ENCODE peak calls at places on chromosomes 12 and 14, in seven cellular contexts. G is fibroblast of the aortic adventitia, N is fibroblast of pulmonary artery, S is OCI-LY7, A is psoas muscle, Y is keratinocyte, K is left ventricle myocardium inferior. J is an unnamed sample.

GRCh38 chr14:36424478-36425102 is 95.4 kb downstream of the NKX2-1 start:
- DNase-seq in G (no peak), N (no peak), S (no peak), A (no peak), Y (no peak), K (no peak), J (no peak)

GRCh38 chr14:85516239-85517112 is 13.5 kb upstream of the FLRT2 start:
- DNase-seq in G (peak; percentile 95), N (peak; percentile 92), S (no peak), A (no peak), Y (no peak), K (no peak), J (no peak)

GRCh38 chr14:90137807-90138206 is 76.0 kb downstream of the KCNK13 start:
- DNase-seq in G (peak; percentile 69), N (peak; percentile 12), S (no peak), A (no peak), Y (no peak), K (no peak), J (no peak)

GRCh38 chr12:31007636-31008175 is 66.0 kb upstream of the DDX11 start:
- DNase-seq in G (no peak), N (no peak), S (no peak), A (no peak), Y (no peak), K (no peak), J (no peak)

GRCh38 chr12:19018302-19018980 is 111.1 kb upstream of the PLEKHA5 start:
- DNase-seq in G (peak; percentile 92), N (peak; percentile 89), S (no peak), A (no peak), Y (no peak), K (no peak), J (no peak)

GRCh38 chr12:127241056-127241830 is 1025.7 kb upstream of the TMEM132C start:
- DNase-seq in G (peak; percentile 46), N (peak; percentile 43), S (no peak), A (peak; percentile 45), Y (peak; percentile 60), K (no peak), J (no peak)

GRCh38 chr14:96363751-96364336 is 518 bp downstream of the GSKIP start:
- DNase-seq in G (peak; percentile 50), N (peak; percentile 65), S (peak; percentile 61), A (peak; percentile 15), Y (no peak), K (no peak), J (no peak)

GRCh38 chr14:61472025-61472672 is 150.8 kb downstream of the PRKCH start:
- DNase-seq in G (peak; percentile 97), N (peak; percentile 99), S (peak; percentile 74), A (no peak), Y (no peak), K (peak; percentile 56), J (peak; percentile 84)

GRCh38 chr12:62371661-62372060 is 95.0 kb upstream of the MON2 start:
- DNase-seq in G (no peak), N (no peak), S (no peak), A (no peak), Y (no peak), K (no peak), J (no peak)

GRCh38 chr14:44701563-44702263 is 194.6 kb upstream of the FSCB start:
- DNase-seq in G (peak; percentile 33), N (peak; percentile 23), S (no peak), A (no peak), Y (no peak), K (no peak), J (no peak)

GRCh38 chr12:57208946-57209282 is 7.7 kb upstream of the NXPH4 start:
- DNase-seq in G (no peak), N (no peak), S (no peak), A (no peak), Y (no peak), K (peak; percentile 84), J (no peak)

GRCh38 chr14:100522616-100523021 is 64.6 kb downstream of the BEGAIN start:
- DNase-seq in G (peak; percentile 37), N (no peak), S (no peak), A (no peak), Y (no peak), K (peak; percentile 9), J (no peak)

GRCh38 chr14:54931598-54932340 is 29.1 kb upstream of the GCH1 start:
- DNase-seq in G (no peak), N (no peak), S (no peak), A (no peak), Y (no peak), K (no peak), J (no peak)

GRCh38 chr14:63431466-63431865 is 111.7 kb downstream of the PPP2R5E start:
- DNase-seq in G (no peak), N (no peak), S (no peak), A (no peak), Y (no peak), K (no peak), J (no peak)

GRCh38 chr12:25496098-25496587 is 56.9 kb downstream of the LMNTD1 start:
- DNase-seq in G (peak; percentile 58), N (peak; percentile 18), S (no peak), A (no peak), Y (no peak), K (no peak), J (no peak)

GRCh38 chr12:120978296-120979219 is at the start of gene HNF1A:
- DNase-seq in G (no peak), N (no peak), S (no peak), A (no peak), Y (no peak), K (no peak), J (no peak)

GRCh38 chr12:18221726-18222125 is 39.6 kb upstream of the PIK3C2G start:
- DNase-seq in G (no peak), N (no peak), S (no peak), A (no peak), Y (no peak), K (no peak), J (no peak)

GRCh38 chr14:103705158-103705523 is 10.1 kb downstream of the XRCC3 start:
- DNase-seq in G (no peak), N (no peak), S (no peak), A (no peak), Y (no peak), K (peak; percentile 62), J (no peak)

GRCh38 chr14:57831981-57832380 is 33.9 kb downstream of the SLC35F4 start:
- DNase-seq in G (no peak), N (no peak), S (peak; percentile 33), A (no peak), Y (no peak), K (no peak), J (no peak)
- TF ChIP-seq CTCF in G (no peak), N (no peak), S (no peak), A (no peak), Y (no peak), K (no peak), J (no peak)

GRCh38 chr12:116066381-116067230 is 210.9 kb downstream of the MED13L start:
- DNase-seq in G (peak; percentile 53), N (peak; percentile 61), S (peak; percentile 62), A (peak; percentile 24), Y (peak; percentile 15), K (peak; percentile 23), J (no peak)

GRCh38 chr12:116068853-116069252 is 208.6 kb downstream of the MED13L start:
- DNase-seq in G (no peak), N (no peak), S (no peak), A (no peak), Y (no peak), K (no peak), J (no peak)

GRCh38 chr12:116069943-116070342 is 207.6 kb downstream of the MED13L start:
- DNase-seq in G (no peak), N (no peak), S (no peak), A (no peak), Y (no peak), K (no peak), J (no peak)

GRCh38 chr12:116068371-116068770 is 209.1 kb downstream of the MED13L start:
- DNase-seq in G (no peak), N (no peak), S (no peak), A (no peak), Y (no peak), K (no peak), J (no peak)

DNA sequence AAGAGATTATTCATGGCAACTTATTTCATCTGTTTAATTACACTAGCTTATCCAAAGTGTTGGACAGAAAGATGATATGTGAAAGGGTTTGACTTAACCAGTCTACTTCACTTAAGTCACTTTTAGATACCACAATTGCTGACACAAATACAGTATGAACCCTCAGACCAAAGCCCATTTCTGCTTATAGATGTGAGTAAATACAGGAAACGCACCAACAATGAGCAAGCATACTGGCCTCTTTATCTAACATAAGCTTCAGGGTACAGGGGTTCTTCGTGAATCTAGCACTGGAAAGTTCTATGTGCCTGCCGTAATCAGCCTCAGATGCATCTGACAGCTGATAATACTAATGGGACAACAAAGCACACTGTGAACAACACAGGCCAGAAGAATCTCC is 209.6 kb downstream of the MED13L start:
- DNase-seq in G (no peak), N (no peak), S (no peak), A (no peak), Y (no peak), K (no peak), J (no peak)
- H3K4me3 ChIP-seq in G (no peak overlapping the region), N (no peak overlapping the region), S (no peak overlapping the region), A (no peak overlapping the region), Y (no peak overlapping the region), K (no peak overlapping the region), J (no peak overlapping the region)

DNA sequence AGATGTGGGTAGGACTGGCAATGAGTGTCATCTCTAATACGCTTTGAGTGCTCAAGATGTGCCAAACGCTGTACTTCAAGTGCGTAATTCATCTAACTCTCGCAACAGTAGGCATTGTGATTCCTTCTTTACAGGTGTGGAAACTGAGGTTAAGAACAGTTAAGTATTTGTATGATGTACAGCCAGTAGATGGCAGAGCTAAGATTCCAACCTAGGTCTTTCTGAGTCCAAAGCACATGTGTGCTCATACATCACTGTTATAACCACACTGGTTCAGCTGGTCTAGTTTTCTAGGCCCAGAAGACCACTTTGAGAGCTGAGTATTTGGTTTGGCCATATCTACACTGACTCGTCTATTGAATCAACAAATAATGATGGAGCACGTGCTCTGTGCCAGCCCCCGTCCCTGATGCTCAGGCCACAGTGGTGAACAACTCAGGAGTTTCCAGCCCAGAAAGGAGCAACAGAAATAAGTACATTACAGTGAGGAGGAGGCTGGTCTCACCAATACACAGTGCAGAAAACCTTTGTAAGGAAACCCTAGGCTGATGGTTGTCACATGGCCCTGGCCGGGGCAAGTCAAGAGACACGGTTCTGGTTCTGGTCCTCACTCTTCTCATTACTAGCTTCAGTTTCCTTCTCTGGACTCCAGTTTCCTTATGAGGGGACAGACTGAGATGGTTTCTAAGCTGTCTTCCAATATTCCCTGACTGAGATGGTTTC is 69.3 kb upstream of the SCN8A start:
- DNase-seq in G (no peak), N (peak; percentile 14), S (peak; percentile 6), A (no peak), Y (no peak), K (no peak), J (no peak)
- TF ChIP-seq CTCF in G (peak; percentile 11), N (peak; percentile 24), S (peak; percentile 63), A (no peak), Y (peak; percentile 10), K (peak; percentile 11), J (peak; percentile 35)

GRCh38 chr12:47729233-47729632 is 3.9 kb upstream of the ENDOU start:
- DNase-seq in G (peak; percentile 45), N (no peak), S (no peak), A (no peak), Y (no peak), K (no peak), J (no peak)
- H3K4me3 ChIP-seq in G (no peak overlapping the region), N (no peak overlapping the region), S (no peak overlapping the region), A (no peak overlapping the region), Y (no peak overlapping the region), K (no peak overlapping the region), J (no peak overlapping the region)

J was measured in epithelial cell of proximal tubule.